ENCODE peak calls at places on chromosomes 2 and 18, in six cellular contexts. One of them, this sample, is unnamed.

GRCh38 chr2:161232571-161232970 is 72.3 kb downstream of the TANK start:
- DNase-seq in NCI-H1417: no peak
- DNase-seq in WERI-Rb-1: no peak
- DNase-seq in WTC11: no peak
- DNase-seq in SW480: no peak
- DNase-seq in fibroblast of lung: no peak
- DNase-seq in this sample: no peak

GRCh38 chr2:120999374-121000097 is 263.9 kb downstream of the GLI2 start:
- DNase-seq in NCI-H1417: no peak
- DNase-seq in WERI-Rb-1: no peak
- DNase-seq in WTC11: no peak
- DNase-seq in SW480: no peak
- DNase-seq in fibroblast of lung: no peak
- DNase-seq in this sample: no peak

GRCh38 chr2:152466041-152466440 is 131.1 kb downstream of the FMNL2 start:
- DNase-seq in NCI-H1417: peak
- DNase-seq in WERI-Rb-1: no peak
- DNase-seq in WTC11: no peak
- DNase-seq in SW480: peak
- DNase-seq in fibroblast of lung: peak
- DNase-seq in this sample: no peak

GRCh38 chr2:43180901-43181300 is 45.5 kb downstream of the ZFP36L2 start:
- DNase-seq in NCI-H1417: no peak
- DNase-seq in WERI-Rb-1: no peak
- DNase-seq in WTC11: no peak
- DNase-seq in SW480: peak
- DNase-seq in fibroblast of lung: no peak
- DNase-seq in this sample: no peak

GRCh38 chr2:223688094-223688835 is 86.1 kb upstream of the SCG2 start:
- DNase-seq in NCI-H1417: peak
- DNase-seq in WERI-Rb-1: no peak
- DNase-seq in WTC11: peak
- DNase-seq in SW480: no peak
- DNase-seq in fibroblast of lung: no peak
- DNase-seq in this sample: peak

GRCh38 chr2:180061085-180061484 is 54.0 kb upstream of the CWC22 start:
- DNase-seq in NCI-H1417: no peak
- DNase-seq in WERI-Rb-1: no peak
- DNase-seq in WTC11: no peak
- DNase-seq in SW480: no peak
- DNase-seq in fibroblast of lung: no peak
- DNase-seq in this sample: no peak

GRCh38 chr2:123695449-123695848 is 329.6 kb upstream of the CNTNAP5 start:
- DNase-seq in NCI-H1417: no peak
- DNase-seq in WERI-Rb-1: no peak
- DNase-seq in WTC11: no peak
- DNase-seq in SW480: no peak
- DNase-seq in fibroblast of lung: no peak
- DNase-seq in this sample: no peak

GRCh38 chr18:9536354-9537152 is 61.2 kb downstream of the RALBP1 start:
- DNase-seq in NCI-H1417: no peak
- DNase-seq in WERI-Rb-1: no peak
- DNase-seq in WTC11: no peak
- DNase-seq in SW480: no peak
- DNase-seq in fibroblast of lung: no peak
- DNase-seq in this sample: no peak

GRCh38 chr18:25950321-25950720 is 140.1 kb downstream of the SS18 start:
- DNase-seq in NCI-H1417: no peak
- DNase-seq in WERI-Rb-1: no peak
- DNase-seq in WTC11: no peak
- DNase-seq in SW480: no peak
- DNase-seq in fibroblast of lung: no peak
- DNase-seq in this sample: no peak

GRCh38 chr2:53654364-53654763 is 113.2 kb upstream of the CHAC2 start:
- DNase-seq in NCI-H1417: no peak
- DNase-seq in WERI-Rb-1: no peak
- DNase-seq in WTC11: no peak
- DNase-seq in SW480: no peak
- DNase-seq in fibroblast of lung: no peak
- DNase-seq in this sample: no peak

GRCh38 chr2:1795842-1796580 is 51.7 kb upstream of the PXDN start:
- DNase-seq in NCI-H1417: no peak
- DNase-seq in WERI-Rb-1: peak
- DNase-seq in WTC11: no peak
- DNase-seq in SW480: no peak
- DNase-seq in fibroblast of lung: no peak
- DNase-seq in this sample: no peak

GRCh38 chr2:156147594-156148330 is 184.8 kb downstream of the NR4A2 start:
- DNase-seq in NCI-H1417: no peak
- DNase-seq in WERI-Rb-1: no peak
- DNase-seq in WTC11: no peak
- DNase-seq in SW480: no peak
- DNase-seq in fibroblast of lung: peak
- DNase-seq in this sample: no peak

GRCh38 chr2:12271589-12271984 is 445.1 kb upstream of the TRIB2 start:
- DNase-seq in NCI-H1417: no peak
- DNase-seq in WERI-Rb-1: no peak
- DNase-seq in WTC11: no peak
- DNase-seq in SW480: no peak
- DNase-seq in fibroblast of lung: no peak
- DNase-seq in this sample: no peak

GRCh38 chr2:171703574-171704347 is 16.5 kb downstream of the DYNC1I2 start:
- DNase-seq in NCI-H1417: no peak
- DNase-seq in WERI-Rb-1: no peak
- DNase-seq in WTC11: no peak
- DNase-seq in SW480: peak
- DNase-seq in fibroblast of lung: peak
- DNase-seq in this sample: peak

This sample was measured in COR-L47.